ENCODE peak calls at places on chromosomes 2 and 18, in ten cellular contexts. One of them, this sample, is unnamed.

GRCh38 chr2:78861546-78861945 is 164.0 kb upstream of the REG3G start:
- DNase-seq in endothelial cell of umbilical vein: peak
- DNase-seq in mammary epithelial cell: no peak
- DNase-seq in lower leg skin: no peak
- DNase-seq in PC-9: no peak
- DNase-seq in nephron progenitor cell: no peak
- DNase-seq in fibroblast of lung: no peak
- DNase-seq in pancreas: no peak
- DNase-seq in IMR-90: no peak
- DNase-seq in cardiac fibroblast: no peak
- DNase-seq in this sample: no peak

GRCh38 chr2:241967745-241968144 is 98.2 kb downstream of the RTP5 start:
- DNase-seq in endothelial cell of umbilical vein: no peak
- DNase-seq in mammary epithelial cell: no peak
- DNase-seq in lower leg skin: no peak
- DNase-seq in PC-9: no peak
- DNase-seq in nephron progenitor cell: no peak
- DNase-seq in fibroblast of lung: no peak
- DNase-seq in pancreas: no peak
- DNase-seq in IMR-90: no peak
- DNase-seq in cardiac fibroblast: no peak
- DNase-seq in this sample: no peak

GRCh38 chr2:16948073-16948472 is 282.4 kb upstream of the CYRIA start:
- DNase-seq in endothelial cell of umbilical vein: no peak
- DNase-seq in mammary epithelial cell: no peak
- DNase-seq in lower leg skin: no peak
- DNase-seq in PC-9: no peak
- DNase-seq in nephron progenitor cell: no peak
- DNase-seq in fibroblast of lung: no peak
- DNase-seq in pancreas: no peak
- DNase-seq in IMR-90: no peak
- DNase-seq in cardiac fibroblast: no peak
- DNase-seq in this sample: no peak

GRCh38 chr2:12816379-12817306 is 99.9 kb downstream of the TRIB2 start:
- DNase-seq in endothelial cell of umbilical vein: no peak
- DNase-seq in mammary epithelial cell: peak
- DNase-seq in lower leg skin: no peak
- DNase-seq in PC-9: peak
- DNase-seq in nephron progenitor cell: no peak
- DNase-seq in fibroblast of lung: no peak
- DNase-seq in pancreas: no peak
- DNase-seq in IMR-90: peak
- DNase-seq in cardiac fibroblast: no peak
- DNase-seq in this sample: peak

GRCh38 chr2:98775146-98775988 is 44.4 kb upstream of the MGAT4A start:
- DNase-seq in endothelial cell of umbilical vein: peak
- DNase-seq in mammary epithelial cell: no peak
- DNase-seq in lower leg skin: no peak
- DNase-seq in PC-9: no peak
- DNase-seq in nephron progenitor cell: no peak
- DNase-seq in fibroblast of lung: no peak
- DNase-seq in pancreas: no peak
- DNase-seq in IMR-90: no peak
- DNase-seq in cardiac fibroblast: no peak
- DNase-seq in this sample: peak

GRCh38 chr2:219559156-219559915 is 12.0 kb downstream of the OBSL1 start:
- DNase-seq in endothelial cell of umbilical vein: no peak
- DNase-seq in mammary epithelial cell: no peak
- DNase-seq in lower leg skin: no peak
- DNase-seq in PC-9: no peak
- DNase-seq in nephron progenitor cell: no peak
- DNase-seq in fibroblast of lung: no peak
- DNase-seq in pancreas: no peak
- DNase-seq in IMR-90: no peak
- DNase-seq in cardiac fibroblast: no peak
- DNase-seq in this sample: no peak

GRCh38 chr2:163682695-163683094 is 53.1 kb downstream of the FIGN start:
- DNase-seq in endothelial cell of umbilical vein: peak
- DNase-seq in mammary epithelial cell: peak
- DNase-seq in lower leg skin: no peak
- DNase-seq in PC-9: peak
- DNase-seq in nephron progenitor cell: no peak
- DNase-seq in fibroblast of lung: peak
- DNase-seq in pancreas: no peak
- DNase-seq in IMR-90: peak
- DNase-seq in cardiac fibroblast: peak
- DNase-seq in this sample: peak

GRCh38 chr2:144481666-144482065 is 38.3 kb downstream of the ZEB2 start:
- DNase-seq in endothelial cell of umbilical vein: no peak
- DNase-seq in mammary epithelial cell: no peak
- DNase-seq in lower leg skin: no peak
- DNase-seq in PC-9: no peak
- DNase-seq in nephron progenitor cell: no peak
- DNase-seq in fibroblast of lung: no peak
- DNase-seq in pancreas: no peak
- DNase-seq in IMR-90: no peak
- DNase-seq in cardiac fibroblast: no peak
- DNase-seq in this sample: no peak

DNA sequence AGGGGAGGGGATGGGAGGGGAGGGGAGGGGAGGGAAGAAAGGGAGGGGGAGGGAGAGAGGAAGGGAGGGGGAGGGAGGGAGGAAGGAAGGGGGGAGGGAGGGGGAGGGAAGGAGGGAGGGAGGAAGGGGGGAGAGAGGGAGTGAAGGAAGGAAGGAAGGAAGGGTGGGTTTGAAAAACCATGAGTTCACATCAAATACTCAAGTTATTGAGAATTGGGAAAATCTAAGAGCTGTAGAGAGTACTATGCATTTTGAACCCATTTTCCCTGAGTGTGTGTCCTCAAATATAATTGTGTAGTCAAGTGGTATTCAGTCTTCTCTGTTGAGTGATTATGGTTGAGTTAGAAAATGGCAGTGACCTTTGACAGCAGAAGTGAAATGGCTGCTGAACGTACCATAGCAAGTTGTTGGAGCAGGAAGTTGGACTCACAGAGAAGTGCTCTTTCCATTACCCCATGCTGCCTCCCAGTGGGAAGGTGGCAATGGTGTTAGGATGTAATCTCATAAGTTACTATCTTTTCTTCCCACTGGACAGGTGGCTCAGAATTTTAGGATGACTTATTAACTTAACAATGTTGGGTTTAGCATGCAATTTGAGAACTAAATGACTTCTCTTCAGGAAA is 214.6 kb downstream of the SETBP1 start:
- DNase-seq in endothelial cell of umbilical vein: peak
- DNase-seq in mammary epithelial cell: peak
- DNase-seq in lower leg skin: peak
- DNase-seq in PC-9: peak
- DNase-seq in nephron progenitor cell: no peak
- DNase-seq in fibroblast of lung: peak
- DNase-seq in pancreas: no peak
- DNase-seq in IMR-90: peak
- DNase-seq in cardiac fibroblast: peak
- DNase-seq in this sample: peak
- TF ChIP-seq CTCF in endothelial cell of umbilical vein: no peak
- TF ChIP-seq CTCF in mammary epithelial cell: peak
- TF ChIP-seq CTCF in lower leg skin: no peak
- TF ChIP-seq CTCF in PC-9: peak
- TF ChIP-seq CTCF in nephron progenitor cell: no peak
- TF ChIP-seq CTCF in fibroblast of lung: peak
- TF ChIP-seq CTCF in pancreas: peak
- TF ChIP-seq CTCF in IMR-90: peak
- TF ChIP-seq CTCF in cardiac fibroblast: peak
- TF ChIP-seq CTCF in this sample: peak

DNA sequence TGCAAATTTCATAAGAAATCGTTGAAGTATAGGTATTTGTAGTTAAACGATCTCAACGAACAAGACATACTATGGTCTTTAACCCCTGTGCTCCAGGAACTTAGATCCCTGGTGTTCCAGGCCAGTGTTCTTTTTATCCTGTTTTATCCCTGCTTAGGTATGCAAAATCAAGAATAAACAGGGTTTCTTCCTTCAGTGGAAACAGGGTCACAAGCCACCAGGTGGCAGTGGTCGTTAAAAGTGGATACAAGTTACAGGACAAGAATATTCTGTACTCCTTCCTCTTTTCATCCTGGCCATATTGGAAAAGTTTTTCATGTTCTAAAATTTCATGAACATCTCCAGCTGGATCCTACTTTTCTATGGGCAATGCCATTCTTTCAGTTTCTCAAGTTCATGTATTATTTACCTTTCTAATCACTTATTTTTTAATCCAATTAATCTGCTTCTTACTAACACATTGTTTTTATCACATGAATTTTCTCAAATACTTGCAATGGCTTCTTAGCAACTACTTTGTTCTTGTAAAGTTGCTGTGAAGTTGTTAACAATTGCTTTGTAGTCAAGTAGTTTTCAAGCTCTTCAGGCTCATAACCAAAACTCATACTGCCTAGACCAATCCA is 16.4 kb upstream of the HNMT start:
- DNase-seq in endothelial cell of umbilical vein: peak
- DNase-seq in mammary epithelial cell: peak
- DNase-seq in lower leg skin: peak
- DNase-seq in PC-9: peak
- DNase-seq in nephron progenitor cell: peak
- DNase-seq in fibroblast of lung: peak
- DNase-seq in pancreas: peak
- DNase-seq in IMR-90: peak
- DNase-seq in cardiac fibroblast: peak
- DNase-seq in this sample: peak
- TF ChIP-seq CTCF in endothelial cell of umbilical vein: peak
- TF ChIP-seq CTCF in mammary epithelial cell: peak
- TF ChIP-seq CTCF in lower leg skin: no peak
- TF ChIP-seq CTCF in PC-9: peak
- TF ChIP-seq CTCF in nephron progenitor cell: peak
- TF ChIP-seq CTCF in fibroblast of lung: peak
- TF ChIP-seq CTCF in pancreas: peak
- TF ChIP-seq CTCF in IMR-90: peak
- TF ChIP-seq CTCF in cardiac fibroblast: peak
- TF ChIP-seq CTCF in this sample: peak

DNA sequence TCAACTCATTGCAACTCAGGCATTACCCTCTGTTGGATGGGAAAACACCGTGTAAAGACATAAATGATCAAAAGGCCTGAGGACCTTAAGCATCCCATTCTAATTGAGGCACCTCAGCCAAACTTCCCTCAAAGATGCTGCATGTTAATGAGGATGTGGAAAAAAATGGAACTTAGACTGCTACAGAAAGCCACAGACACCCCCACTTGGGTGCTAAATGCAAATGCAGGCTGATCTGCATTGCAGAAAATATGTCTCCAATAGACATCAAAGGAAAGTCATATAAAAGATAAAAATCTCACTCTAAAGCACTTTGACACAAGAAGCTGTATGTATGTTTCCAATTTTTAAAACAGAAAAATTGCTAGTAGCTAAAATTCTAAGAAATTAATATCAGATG is 504.7 kb downstream of the KCNJ3 start:
- DNase-seq in endothelial cell of umbilical vein: no peak
- DNase-seq in mammary epithelial cell: no peak
- DNase-seq in lower leg skin: no peak
- DNase-seq in PC-9: no peak
- DNase-seq in nephron progenitor cell: no peak
- DNase-seq in fibroblast of lung: no peak
- DNase-seq in pancreas: no peak
- DNase-seq in IMR-90: no peak
- DNase-seq in cardiac fibroblast: no peak
- DNase-seq in this sample: no peak
- TF ChIP-seq CTCF in endothelial cell of umbilical vein: no peak
- TF ChIP-seq CTCF in mammary epithelial cell: peak
- TF ChIP-seq CTCF in lower leg skin: no peak
- TF ChIP-seq CTCF in PC-9: no peak
- TF ChIP-seq CTCF in nephron progenitor cell: no peak
- TF ChIP-seq CTCF in fibroblast of lung: no peak
- TF ChIP-seq CTCF in pancreas: no peak
- TF ChIP-seq CTCF in IMR-90: no peak
- TF ChIP-seq CTCF in cardiac fibroblast: no peak
- TF ChIP-seq CTCF in this sample: no peak

GRCh38 chr2:134244587-134244986 is 9.3 kb upstream of the MGAT5 start:
- DNase-seq in endothelial cell of umbilical vein: no peak
- DNase-seq in mammary epithelial cell: peak
- DNase-seq in lower leg skin: no peak
- DNase-seq in PC-9: no peak
- DNase-seq in nephron progenitor cell: no peak
- DNase-seq in fibroblast of lung: no peak
- DNase-seq in pancreas: no peak
- DNase-seq in IMR-90: no peak
- DNase-seq in cardiac fibroblast: no peak
- DNase-seq in this sample: no peak
- TF ChIP-seq CTCF in endothelial cell of umbilical vein: no peak
- TF ChIP-seq CTCF in mammary epithelial cell: no peak
- TF ChIP-seq CTCF in lower leg skin: no peak
- TF ChIP-seq CTCF in PC-9: no peak
- TF ChIP-seq CTCF in nephron progenitor cell: no peak
- TF ChIP-seq CTCF in fibroblast of lung: no peak
- TF ChIP-seq CTCF in pancreas: no peak
- TF ChIP-seq CTCF in IMR-90: no peak
- TF ChIP-seq CTCF in cardiac fibroblast: no peak
- TF ChIP-seq CTCF in this sample: no peak

GRCh38 chr18:73891572-73892421 is 255.8 kb downstream of the FBXO15 start:
- DNase-seq in endothelial cell of umbilical vein: no peak
- DNase-seq in mammary epithelial cell: no peak
- DNase-seq in lower leg skin: no peak
- DNase-seq in PC-9: no peak
- DNase-seq in nephron progenitor cell: peak
- DNase-seq in fibroblast of lung: no peak
- DNase-seq in pancreas: no peak
- DNase-seq in IMR-90: no peak
- DNase-seq in cardiac fibroblast: no peak
- DNase-seq in this sample: no peak
- TF ChIP-seq CTCF in endothelial cell of umbilical vein: no peak
- TF ChIP-seq CTCF in mammary epithelial cell: no peak
- TF ChIP-seq CTCF in lower leg skin: no peak
- TF ChIP-seq CTCF in PC-9: peak
- TF ChIP-seq CTCF in nephron progenitor cell: peak
- TF ChIP-seq CTCF in fibroblast of lung: no peak
- TF ChIP-seq CTCF in pancreas: no peak
- TF ChIP-seq CTCF in IMR-90: no peak
- TF ChIP-seq CTCF in cardiac fibroblast: no peak
- TF ChIP-seq CTCF in this sample: peak